ENCODE peak calls at places on chromosomes 13 and 19, in ten cellular contexts. O, T, J, Y, K, Z, U, W, E and F are unnamed samples.

GRCh38 chr19:39498262-39499081 is at the start of gene DLL3:
- DNase-seq in O (no peak), T (no peak), J (no peak), Y (no peak), K (no peak), Z (no peak), U (no peak), W (no peak), E (no peak), F (peak; percentile 35)

GRCh38 chr19:35298561-35298972 is 6.6 kb downstream of the MAG start:
- DNase-seq in O (no peak), T (no peak), J (no peak), Y (no peak), K (no peak), Z (no peak), U (no peak), W (no peak), E (no peak), F (no peak)

GRCh38 chr19:54262066-54262465 is 5.0 kb upstream of the LILRB5 start:
- DNase-seq in O (no peak), T (no peak), J (no peak), Y (no peak), K (no peak), Z (no peak), U (no peak), W (no peak), E (no peak), F (no peak)

GRCh38 chr19:12867120-12868099 is 13.8 kb downstream of the DNASE2 start:
- DNase-seq in O (peak; percentile 87), T (peak; percentile 74), J (peak; percentile 68), Y (peak; percentile 89), K (no peak), Z (no peak), U (peak; percentile 55), W (peak; percentile 96), E (peak; percentile 75), F (peak; percentile 74)

GRCh38 chr19:19532806-19533701 is 4.3 kb downstream of the YJEFN3 start:
- DNase-seq in O (no peak), T (no peak), J (no peak), Y (no peak), K (no peak), Z (no peak), U (no peak), W (no peak), E (no peak), F (no peak)

GRCh38 chr13:28636677-28637317 is 22.1 kb upstream of the POMP start:
- DNase-seq in O (no peak), T (peak; percentile 36), J (peak; percentile 79), Y (no peak), K (peak; percentile 10), Z (peak; percentile 59), U (no peak), W (peak; percentile 45), E (no peak), F (no peak)

GRCh38 chr19:35935911-35936737 is at the start of gene LRFN3:
- DNase-seq in O (peak; percentile 91), T (peak; percentile 62), J (peak; percentile 72), Y (peak; percentile 87), K (no peak), Z (peak; percentile 75), U (peak; percentile 78), W (peak; percentile 89), E (peak; percentile 53), F (no peak)

GRCh38 chr13:82933986-82934385 is 948.3 kb downstream of the SLITRK1 start:
- DNase-seq in O (no peak), T (no peak), J (no peak), Y (no peak), K (no peak), Z (no peak), U (no peak), W (no peak), E (no peak), F (no peak)

GRCh38 chr13:32629313-32629712 is 43.1 kb downstream of the PDS5B start:
- DNase-seq in O (no peak), T (no peak), J (no peak), Y (no peak), K (no peak), Z (no peak), U (no peak), W (no peak), E (no peak), F (no peak)

GRCh38 chr13:107811233-107811632 is 404.1 kb downstream of the LIG4 start:
- DNase-seq in O (no peak), T (no peak), J (no peak), Y (no peak), K (no peak), Z (no peak), U (no peak), W (no peak), E (no peak), F (no peak)

GRCh38 chr13:44207476-44207875 is 166.1 kb upstream of the SERP2 start:
- DNase-seq in O (no peak), T (no peak), J (no peak), Y (no peak), K (no peak), Z (no peak), U (no peak), W (no peak), E (no peak), F (no peak)

GRCh38 chr13:44212633-44213387 is 160.8 kb upstream of the SERP2 start:
- DNase-seq in O (no peak), T (no peak), J (peak; percentile 71), Y (no peak), K (no peak), Z (no peak), U (no peak), W (no peak), E (no peak), F (no peak)

GRCh38 chr13:44210525-44210924 is 163.1 kb upstream of the SERP2 start:
- DNase-seq in O (no peak), T (no peak), J (no peak), Y (no peak), K (no peak), Z (no peak), U (no peak), W (no peak), E (no peak), F (no peak)

GRCh38 chr13:44211286-44211685 is 162.3 kb upstream of the SERP2 start:
- DNase-seq in O (no peak), T (no peak), J (no peak), Y (no peak), K (no peak), Z (no peak), U (no peak), W (no peak), E (no peak), F (no peak)

DNA sequence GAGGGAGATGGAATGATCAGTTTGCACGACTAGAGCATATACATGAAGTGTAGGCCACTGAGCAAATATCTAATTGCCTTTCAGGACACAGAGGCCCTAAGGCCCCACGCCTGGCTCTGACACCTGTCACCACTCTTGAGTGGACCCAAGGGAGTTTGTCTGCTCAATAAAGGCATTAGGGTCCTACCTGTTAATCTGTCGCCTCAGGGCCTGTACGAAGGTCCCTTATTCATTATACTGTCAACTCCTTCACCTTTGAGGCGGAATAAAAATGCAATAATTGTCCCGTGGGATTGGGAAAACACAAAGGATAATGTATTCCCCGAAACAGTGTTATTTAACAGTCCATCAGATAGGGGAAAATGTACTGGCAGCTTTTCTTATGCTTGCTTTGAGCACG is 161.9 kb upstream of the SERP2 start:
- DNase-seq in O (no peak), T (no peak), J (no peak), Y (no peak), K (no peak), Z (no peak), U (no peak), W (no peak), E (no peak), F (no peak)
- TF ChIP-seq CTCF in O (no peak), T (no peak), J (no peak), Y (no peak), K (no peak), Z (no peak), U (no peak), W (no peak), E (no peak), F (no peak)

GRCh38 chr19:9848060-9848459 is 12.9 kb downstream of the PIN1 start:
- DNase-seq in O (no peak), T (peak; percentile 62), J (no peak), Y (no peak), K (no peak), Z (peak; percentile 35), U (no peak), W (peak; percentile 50), E (no peak), F (no peak)
- TF ChIP-seq CTCF in O (no peak), T (peak; percentile 71), J (peak; percentile 42), Y (peak; percentile 46), K (peak; percentile 11), Z (no peak), U (peak; percentile 30), W (peak; percentile 57), E (no peak), F (no peak)

DNA sequence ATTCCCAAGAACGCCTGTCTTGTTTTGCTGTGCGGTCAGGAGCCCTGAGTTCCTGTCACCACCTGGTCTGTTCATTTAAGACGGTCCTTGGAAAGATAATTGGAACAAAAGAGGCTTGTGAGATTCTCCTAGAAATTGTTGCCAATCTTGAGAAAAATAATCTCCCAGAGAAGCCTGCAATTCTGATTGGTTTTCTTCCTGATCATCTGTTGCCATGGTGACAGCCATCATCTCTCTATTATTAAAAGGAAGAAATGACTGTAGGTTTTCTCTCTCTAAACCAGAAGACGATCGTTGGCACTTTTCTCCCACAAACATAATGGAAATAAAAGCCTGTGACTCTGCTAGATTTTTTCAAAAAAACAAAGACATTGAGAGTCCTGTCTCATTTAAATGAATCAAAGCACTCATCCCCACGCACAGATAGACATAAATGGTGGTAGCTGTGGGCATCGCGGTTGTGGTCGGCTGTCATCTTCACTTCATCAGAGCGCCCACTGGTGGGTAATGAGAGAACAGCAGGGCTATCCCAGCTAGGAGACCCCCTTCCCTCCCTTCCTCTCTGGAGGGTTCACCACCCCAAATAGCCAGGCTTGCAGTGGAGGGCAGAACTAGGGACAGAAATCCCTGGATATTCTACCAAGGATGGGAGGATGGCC is 21.7 kb upstream of the CALM3 start:
- DNase-seq in O (no peak), T (no peak), J (no peak), Y (no peak), K (no peak), Z (no peak), U (no peak), W (peak; percentile 33), E (no peak), F (no peak)
- TF ChIP-seq CTCF in O (no peak), T (no peak), J (peak; percentile 47), Y (peak; percentile 42), K (no peak), Z (no peak), U (no peak), W (peak; percentile 46), E (peak; percentile 39), F (no peak)

DNA sequence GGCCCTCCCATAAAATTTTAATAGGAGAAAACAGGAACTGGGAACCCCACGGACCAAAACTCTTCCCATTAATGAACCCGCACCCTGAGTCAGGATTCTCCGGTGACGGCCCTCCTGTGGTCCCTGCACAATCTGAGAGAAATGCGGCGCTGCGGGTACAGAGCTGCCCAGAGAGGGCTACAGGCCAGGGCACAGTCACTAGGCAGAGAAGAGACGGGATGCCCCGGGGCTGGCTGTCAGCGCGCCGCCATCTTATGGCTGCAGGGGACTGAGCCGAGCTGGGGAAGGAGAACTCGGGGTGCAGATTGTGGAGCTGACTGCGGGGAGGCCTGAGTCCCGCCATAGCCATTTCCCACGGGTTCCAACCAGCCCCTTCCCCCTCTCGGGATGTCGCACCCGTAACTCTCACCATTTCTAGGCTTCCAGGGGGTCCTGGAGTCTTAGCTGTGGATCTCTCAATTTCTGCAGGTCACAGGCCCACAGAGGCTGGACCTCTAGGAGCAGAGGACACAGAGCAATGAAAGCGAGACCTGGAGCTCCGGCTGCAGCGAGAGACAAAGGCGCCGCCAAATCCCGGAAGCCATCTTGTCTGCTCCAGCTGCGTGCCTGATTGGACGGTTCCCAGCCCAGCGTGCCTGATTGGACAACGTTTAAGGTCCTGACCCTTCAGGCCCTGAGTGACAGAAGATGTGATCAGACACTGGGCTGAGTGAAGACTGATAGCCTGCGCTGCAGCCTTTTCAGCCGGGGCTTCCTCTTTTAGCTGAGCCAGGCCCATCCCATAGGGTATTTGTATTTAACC is at the start of gene ZNF675:
- DNase-seq in O (peak; percentile 88), T (peak; percentile 85), J (peak; percentile 91), Y (peak; percentile 95), K (peak; percentile 75), Z (peak; percentile 87), U (peak; percentile 93), W (peak; percentile 76), E (peak; percentile 75), F (peak; percentile 75)
- TF ChIP-seq CTCF in O (no peak), T (no peak), J (peak; percentile 15), Y (no peak), K (no peak), Z (no peak), U (no peak), W (no peak), E (no peak), F (no peak)